ENCODE peak calls at places on chromosome 15, in four cellular contexts. R is H9, C is IMR-90, H is H1. Q is an unnamed sample.

GRCh38 chr15:70765504-70766281 is 2.3 kb upstream of the UACA start:
- DNase-seq in R (no peak), C (peak), H (no peak), Q (no peak)

GRCh38 chr15:63398456-63398855 is 16.8 kb upstream of the CA12 start:
- DNase-seq in R (no peak), C (no peak), H (no peak), Q (no peak)

GRCh38 chr15:66670698-66671580 is 31.1 kb upstream of the SMAD6 start:
- DNase-seq in R (peak), C (no peak), H (peak), Q (peak)

GRCh38 chr15:52208306-52208946 is 17.2 kb upstream of the GNB5 start:
- DNase-seq in R (peak), C (peak), H (peak), Q (peak)

GRCh38 chr15:100995471-100996430 is 76.6 kb downstream of the LRRK1 start:
- DNase-seq in R (no peak), C (no peak), H (no peak), Q (no peak)

GRCh38 chr15:33894193-33894592 is 74.1 kb upstream of the CHRM5 start:
- DNase-seq in R (no peak), C (no peak), H (no peak), Q (no peak)

GRCh38 chr15:71276355-71276665 is 161.0 kb downstream of the THSD4 start:
- DNase-seq in R (no peak), C (no peak), H (no peak), Q (no peak)

GRCh38 chr15:56631765-56632164 is 101.5 kb downstream of the ZNF280D start:
- DNase-seq in R (no peak), C (no peak), H (no peak), Q (peak)

GRCh38 chr15:66599536-66600239 is 33.9 kb upstream of the LCTL start:
- DNase-seq in R (no peak), C (no peak), H (no peak), Q (no peak)

GRCh38 chr15:28101983-28102441 is 2.9 kb upstream of the OCA2 start:
- DNase-seq in R (peak), C (no peak), H (no peak), Q (no peak)

GRCh38 chr15:60362318-60363023 is 35.3 kb downstream of the ANXA2 start:
- DNase-seq in R (no peak), C (peak), H (no peak), Q (no peak)

GRCh38 chr15:83565553-83566159 is 88.3 kb upstream of the ADAMTSL3 start:
- DNase-seq in R (no peak), C (peak), H (no peak), Q (peak)

GRCh38 chr15:64865126-64865997 is 23.6 kb downstream of the PLEKHO2 start:
- DNase-seq in R (peak), C (no peak), H (no peak), Q (no peak)

GRCh38 chr15:28014623-28015200 is 84.4 kb downstream of the OCA2 start:
- DNase-seq in R (no peak), C (no peak), H (no peak), Q (no peak)

GRCh38 chr15:33234019-33234418 is 39.5 kb upstream of the FMN1 start:
- DNase-seq in R (no peak), C (peak), H (no peak), Q (peak)

GRCh38 chr15:101679861-101680260 is 27.7 kb upstream of the TM2D3 start:
- DNase-seq in R (no peak), C (no peak), H (no peak), Q (no peak)

GRCh38 chr15:52529289-52529929 is 729 bp upstream of the MYO5A start:
- DNase-seq in R (peak), C (no peak), H (no peak), Q (peak)

GRCh38 chr15:67839358-67839928 is 402 bp downstream of the RNU6-1 start:
- DNase-seq in R (no peak), C (peak), H (no peak), Q (peak)

DNA sequence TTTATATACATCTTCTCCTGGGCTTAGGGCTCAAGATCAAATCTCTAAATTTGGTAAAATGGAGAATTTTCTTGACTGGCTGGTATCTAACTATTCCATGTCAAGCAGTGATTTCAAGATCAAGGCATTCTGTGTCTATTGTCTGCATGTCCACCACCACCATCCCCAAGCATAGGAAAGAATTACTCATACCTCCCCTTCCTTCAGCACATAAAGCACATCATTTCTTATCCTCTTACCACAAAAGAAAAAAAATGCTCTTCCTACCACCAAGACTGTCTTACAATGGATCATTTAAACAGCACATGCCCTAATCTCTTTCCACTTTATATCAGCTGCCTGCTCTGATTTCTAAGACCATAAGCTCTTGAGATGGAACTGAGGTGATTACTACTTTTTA is 470.5 kb upstream of the THBS1 start:
- DNase-seq in R (no peak), C (peak), H (no peak), Q (no peak)
- H3K56ac ChIP-seq in R (no peak), C (no peak), H (no peak), Q (no peak)

GRCh38 chr15:31163769-31164572 is 62.4 kb upstream of the TRPM1 start:
- DNase-seq in R (no peak), C (no peak), H (no peak), Q (peak)
- H3K23ac ChIP-seq in R (no peak), C (no peak), H (no peak), Q (no peak)

DNA sequence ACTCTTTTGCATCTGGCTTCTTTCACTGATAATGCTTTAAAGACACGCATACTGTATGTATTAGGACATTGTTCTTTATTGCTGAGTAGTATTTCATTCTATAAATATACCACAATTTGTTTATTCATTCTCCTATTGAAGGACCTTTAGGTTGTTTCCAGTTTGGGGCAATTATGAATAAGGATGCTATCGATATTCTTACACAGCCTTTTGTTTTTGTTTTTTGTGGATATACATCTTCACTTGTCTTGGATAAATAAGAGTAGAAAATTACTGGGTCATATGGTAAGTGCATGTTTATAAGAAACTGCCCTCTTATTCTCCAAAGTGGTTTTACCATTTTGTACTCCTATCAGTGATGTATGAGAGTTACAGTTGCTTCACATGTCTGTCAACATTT is 61.8 kb upstream of the GOLGA6B start:
- DNase-seq in R (no peak), C (no peak), H (no peak), Q (no peak)
- H2BK120ac ChIP-seq in R (no peak), C (no peak), H (no peak), Q (no peak)

DNA sequence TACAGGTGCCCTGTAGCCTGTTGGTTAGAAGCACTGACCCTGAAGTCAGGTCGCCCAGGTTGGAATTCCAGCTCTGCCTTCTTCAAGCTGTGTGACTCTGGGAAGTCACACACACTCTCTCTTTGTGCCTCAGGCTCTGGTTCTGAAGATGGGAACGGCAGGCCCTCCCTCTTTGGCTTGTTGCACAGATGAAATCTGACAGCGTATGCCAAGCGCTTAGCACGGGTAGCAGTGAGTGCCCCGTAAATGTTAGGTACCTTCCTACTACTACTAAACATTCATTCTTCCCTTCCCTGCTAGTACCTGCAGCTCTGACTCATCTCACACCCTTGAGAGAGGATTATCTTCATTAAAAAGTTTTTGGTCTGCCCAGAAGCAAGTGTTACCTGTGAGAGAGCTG is 139.0 kb downstream of the PGPEP1L start:
- DNase-seq in R (no peak), C (no peak), H (no peak), Q (peak)
- H3K56ac ChIP-seq in R (no peak), C (no peak), H (no peak), Q (peak)

DNA sequence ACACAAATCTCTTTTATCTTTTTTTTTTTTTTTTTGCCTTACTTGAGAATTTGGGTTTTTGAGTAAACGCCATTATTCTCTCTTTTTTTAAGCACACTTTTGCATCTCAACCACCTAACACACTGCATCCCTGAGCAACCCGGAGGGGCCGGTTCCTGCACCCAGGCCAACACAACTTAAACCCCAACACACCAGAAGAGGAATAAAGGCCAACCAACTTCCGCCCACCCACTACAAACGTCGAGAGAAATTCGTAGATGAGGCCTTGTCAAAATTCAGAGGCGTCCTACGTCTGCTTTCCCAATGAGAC is 389 bp upstream of the CCNB2 start:
- DNase-seq in R (no peak), C (no peak), H (no peak), Q (no peak)
- H3K23ac ChIP-seq in R (no peak), C (peak), H (no peak), Q (no peak)

DNA sequence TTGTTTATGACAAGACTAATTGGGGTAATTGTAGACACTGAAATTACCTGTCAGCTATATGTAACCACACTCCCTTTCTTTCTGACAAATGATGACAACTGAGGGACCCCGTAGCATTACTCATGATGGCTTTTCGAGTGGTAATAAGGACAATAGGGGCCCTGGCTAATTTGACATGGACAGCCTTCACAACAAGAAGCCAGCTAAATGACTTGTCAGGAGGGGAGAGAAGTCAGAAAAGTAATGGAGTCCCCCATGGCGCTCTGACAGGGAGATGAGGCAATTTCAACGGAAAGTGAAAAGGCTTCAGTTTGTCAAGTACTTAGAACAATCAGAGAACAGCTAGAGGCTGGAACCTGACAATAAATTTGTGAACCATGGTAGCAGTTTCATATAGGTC is 177.3 kb downstream of the CDIN1 start:
- DNase-seq in R (no peak), C (no peak), H (no peak), Q (no peak)
- H2BK120ac ChIP-seq in R (no peak), C (no peak), H (no peak), Q (no peak)

DNA sequence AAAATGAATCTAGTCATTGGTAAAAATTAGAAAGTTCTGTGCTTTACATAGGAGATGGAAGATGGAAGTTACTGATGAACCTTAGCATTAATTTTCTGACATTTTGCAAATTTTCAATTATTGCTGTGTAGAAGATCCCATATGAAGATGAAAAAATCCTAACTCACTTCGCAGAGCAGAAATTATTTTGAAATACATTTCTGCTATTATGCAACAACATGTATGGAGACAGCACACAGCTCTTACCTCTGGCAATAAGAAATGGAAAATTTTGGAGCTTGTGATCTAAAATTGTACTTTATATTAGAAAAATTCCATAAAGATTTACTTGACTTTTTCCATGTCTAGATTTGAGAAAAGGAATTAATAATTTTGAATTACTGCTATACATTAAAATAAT is 177.9 kb downstream of the WDR72 start:
- DNase-seq in R (no peak), C (no peak), H (no peak), Q (no peak)
- H3K56ac ChIP-seq in R (no peak), C (no peak), H (no peak), Q (no peak)

DNA sequence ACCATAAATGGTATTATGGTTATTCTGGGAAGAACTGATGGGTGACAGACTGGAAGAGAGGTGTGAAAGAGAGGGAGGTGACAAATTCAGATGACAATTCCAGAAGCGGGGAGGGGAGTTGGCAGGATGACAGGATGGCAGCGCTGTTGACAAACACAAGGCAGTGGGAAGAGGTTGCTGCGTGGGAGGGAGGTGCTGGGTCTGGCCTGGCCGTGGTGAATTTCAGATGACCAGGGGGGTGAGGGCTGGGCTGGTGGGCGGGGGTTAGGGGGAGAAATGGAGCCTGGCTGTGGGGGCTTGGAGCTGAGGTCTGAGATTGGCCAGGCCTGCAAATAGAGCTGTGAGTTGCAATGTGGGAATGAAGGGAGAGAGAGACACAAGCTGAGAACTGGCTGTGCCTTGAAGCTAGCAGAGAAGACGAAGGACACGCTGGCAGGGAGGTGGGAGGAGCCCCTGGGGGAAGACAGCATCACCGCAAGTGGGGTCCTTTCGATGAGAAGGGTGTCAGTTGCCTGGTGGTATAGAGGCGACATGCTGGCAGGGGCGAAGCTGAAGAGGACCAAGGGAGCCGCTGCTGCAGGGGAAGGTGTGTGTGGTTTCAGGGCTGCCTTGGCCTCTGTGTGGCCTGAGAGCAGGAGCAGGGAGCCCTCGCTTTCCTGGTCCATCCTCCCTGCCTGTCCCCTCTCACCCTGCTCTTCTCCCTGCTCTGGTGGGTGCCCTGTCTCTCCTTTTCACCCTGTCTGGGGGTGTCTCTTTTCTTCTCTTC is 5.7 kb downstream of the RHCG start:
- DNase-seq in R (no peak), C (no peak), H (no peak), Q (peak)
- H3K23ac ChIP-seq in R (no peak), C (no peak), H (no peak), Q (no peak)